ENCODE peak calls at places on chromosome 3, in four cellular contexts. H is heart left ventricle; K is gastrocnemius medialis; W is CD8-positive, alpha-beta T cell. Z is an unnamed sample.

GRCh38 chr3:33768578-33768977 is 29.9 kb upstream of the PDCD6IP start:
- DNase-seq in W (no peak), K (no peak), H (no peak), Z (no peak)

GRCh38 chr3:51145811-51146585 is 239.1 kb upstream of the MANF start:
- DNase-seq in K (no peak), W (no peak), H (no peak), Z (no peak)

GRCh38 chr3:5644773-5645172 is 457.3 kb downstream of the EDEM1 start:
- DNase-seq in H (no peak), W (no peak), K (no peak), Z (no peak)

GRCh38 chr3:126745760-126746394 is 41.8 kb downstream of the CHCHD6 start:
- DNase-seq in K (peak; percentile 75), H (peak; percentile 76), W (no peak), Z (no peak)

GRCh38 chr3:177802151-177802900 is 605.0 kb upstream of the TBL1XR1 start:
- DNase-seq in K (no peak), W (no peak), H (no peak), Z (no peak)

GRCh38 chr3:172467170-172467824 is 19.0 kb upstream of the GHSR start:
- DNase-seq in K (no peak), W (no peak), H (no peak), Z (peak; percentile 29)

GRCh38 chr3:30354972-30355371 is 251.4 kb upstream of the TGFBR2 start:
- DNase-seq in W (no peak), H (no peak), K (no peak), Z (no peak)

GRCh38 chr3:146577662-146578061 is 27.5 kb downstream of the PLSCR5 start:
- DNase-seq in H (no peak), W (peak; percentile 29), K (no peak), Z (no peak)

GRCh38 chr3:104673981-104674380 is 692.7 kb upstream of the ALCAM start:
- DNase-seq in W (no peak), K (no peak), H (no peak), Z (no peak)

GRCh38 chr3:142886938-142887337 is 1.9 kb downstream of the PCOLCE2 start:
- DNase-seq in K (no peak), H (no peak), W (no peak), Z (no peak)

GRCh38 chr3:43273429-43273828 is 12.9 kb upstream of the SNRK start:
- DNase-seq in W (no peak), H (no peak), K (no peak), Z (no peak)

GRCh38 chr3:143041901-143042300 is 40.5 kb downstream of the U2SURP start:
- DNase-seq in W (no peak), H (no peak), K (no peak), Z (no peak)

GRCh38 chr3:142224482-142225072 is 808 bp downstream of the GK5 start:
- DNase-seq in H (no peak), W (no peak), K (no peak), Z (no peak)

GRCh38 chr3:134652409-134652831 is 1.6 kb upstream of the KY start:
- DNase-seq in W (no peak), H (no peak), K (no peak), Z (no peak)

GRCh38 chr3:10707089-10707983 is 108.7 kb upstream of the SLC6A11 start:
- DNase-seq in W (no peak), H (no peak), K (no peak), Z (no peak)
- TF ChIP-seq CTCF in W (no peak), H (no peak), K (no peak), Z (no peak)

DNA sequence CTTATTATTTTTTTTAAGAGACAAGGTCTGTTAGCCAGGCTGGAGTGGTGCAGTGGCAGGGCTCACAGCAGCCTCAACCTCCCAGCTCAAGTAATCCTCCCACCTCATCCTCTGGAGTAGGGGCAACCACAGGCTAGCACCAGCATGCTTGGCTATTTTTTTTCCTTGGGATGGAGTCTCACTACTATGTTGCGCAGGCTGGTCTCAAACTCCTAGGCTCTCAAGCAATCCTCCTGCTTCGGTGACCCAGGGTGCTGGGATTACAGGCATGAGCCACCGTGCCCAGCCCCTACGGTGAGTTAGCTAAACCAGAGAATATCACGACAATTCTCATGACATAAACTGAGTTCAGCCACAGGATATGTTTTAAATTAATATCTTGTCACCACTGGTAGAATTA is 2.0 kb downstream of the DCUN1D1 start:
- DNase-seq in K (no peak), H (no peak), W (no peak), Z (no peak)
- H3K4me3 ChIP-seq in K (peak overlapping the region; percentile 97), H (peak overlapping the region; percentile 94), W (no peak overlapping the region), Z (peak overlapping the region; percentile 88)

DNA sequence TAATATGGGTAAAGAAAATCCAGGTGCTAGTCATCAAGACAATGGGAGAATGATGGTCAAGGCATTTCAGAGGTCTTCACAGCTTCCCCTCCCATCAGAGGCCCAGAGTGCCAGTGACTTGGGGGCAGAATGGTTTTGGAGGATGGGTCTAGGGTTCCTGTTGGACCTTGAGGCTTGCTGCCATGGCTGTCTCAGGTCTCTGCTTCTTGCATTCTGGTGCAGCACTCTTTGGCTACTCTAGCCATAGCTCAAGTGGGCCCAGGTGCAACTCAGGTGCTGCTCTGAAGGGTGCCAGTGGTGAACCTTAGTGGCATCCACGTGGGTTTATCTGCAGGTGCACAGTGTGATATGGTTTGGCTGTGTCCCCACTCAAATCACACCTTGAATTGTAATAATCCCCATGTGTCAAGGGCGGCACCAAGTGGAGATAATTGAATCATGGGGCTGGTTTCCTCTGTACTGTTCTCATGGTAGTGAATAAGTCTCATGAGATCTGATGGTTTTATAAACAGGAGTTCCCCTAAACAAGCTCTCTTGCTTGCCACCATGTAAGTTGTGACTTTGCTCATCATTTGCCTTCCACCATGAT is 48.5 kb upstream of the PEX5L start:
- DNase-seq in K (no peak), W (no peak), H (peak; percentile 10), Z (no peak)
- TF ChIP-seq CTCF in K (no peak), W (no peak), H (no peak), Z (no peak)

GRCh38 chr3:138960417-138960852 is 13.4 kb downstream of the FOXL2NB start:
- DNase-seq in H (no peak), W (no peak), K (no peak), Z (no peak)
- H3K4me3 ChIP-seq in H (no peak overlapping the region), W (no peak overlapping the region), K (no peak overlapping the region), Z (no peak overlapping the region)